ENCODE peak calls at places on chromosome 17, in seven cellular contexts. T is IMR-90, L is thoracic aorta, F is keratinocyte, O is OCI-LY7, V is lower lobe of right lung, W is fibroblast of lung. J is an unnamed sample.

GRCh38 chr17:36485805-36486203 is 677 bp upstream of the ZNHIT3 start:
- DNase-seq in T (no peak), L (no peak), F (no peak), O (peak; percentile 71), V (no peak), W (no peak), J (no peak)

GRCh38 chr17:78844301-78845005 is 3.8 kb upstream of the USP36 start:
- DNase-seq in T (peak; percentile 71), L (no peak), F (no peak), O (no peak), V (no peak), W (peak; percentile 30), J (no peak)

GRCh38 chr17:66900126-66901010 is 64.1 kb upstream of the CACNG4 start:
- DNase-seq in T (peak; percentile 55), L (no peak), F (no peak), O (peak; percentile 11), V (no peak), W (peak; percentile 37), J (peak; percentile 44)

GRCh38 chr17:50707296-50708049 is at the start of gene ANKRD40:
- DNase-seq in T (peak; percentile 91), L (peak; percentile 77), F (no peak), O (peak; percentile 91), V (peak; percentile 90), W (peak; percentile 95), J (peak; percentile 92)

GRCh38 chr17:28326114-28326513 is 7.1 kb downstream of the TMEM97 start:
- DNase-seq in T (no peak), L (no peak), F (no peak), O (no peak), V (no peak), W (no peak), J (no peak)

GRCh38 chr17:12815642-12816141 is 26.4 kb downstream of the ARHGAP44 start:
- DNase-seq in T (no peak), L (no peak), F (no peak), O (peak; percentile 93), V (no peak), W (no peak), J (no peak)

GRCh38 chr17:11598274-11599221 is at the start of gene DNAH9:
- DNase-seq in T (no peak), L (peak; percentile 55), F (peak; percentile 7), O (no peak), V (peak; percentile 97), W (peak; percentile 27), J (peak; percentile 4)

GRCh38 chr17:73191443-73192218 is 1.2 kb upstream of the COG1 start:
- DNase-seq in T (peak; percentile 69), L (no peak), F (no peak), O (peak; percentile 88), V (peak; percentile 65), W (peak; percentile 73), J (peak; percentile 71)

GRCh38 chr17:50768348-50768761 is 1.0 kb upstream of the ANKRD40CL start:
- DNase-seq in T (no peak), L (no peak), F (no peak), O (no peak), V (peak; percentile 66), W (no peak), J (peak; percentile 65)

GRCh38 chr17:81018044-81018802 is 16.7 kb upstream of the BAIAP2 start:
- DNase-seq in T (peak; percentile 63), L (no peak), F (no peak), O (no peak), V (peak; percentile 55), W (peak; percentile 49), J (no peak)

GRCh38 chr17:67221062-67221998 is 23.7 kb downstream of the HELZ start:
- DNase-seq in T (peak; percentile 33), L (no peak), F (no peak), O (peak; percentile 30), V (no peak), W (peak; percentile 54), J (peak; percentile 41)

GRCh38 chr17:72390675-72391501 is 270.1 kb downstream of the SOX9 start:
- DNase-seq in T (peak; percentile 88), L (no peak), F (no peak), O (no peak), V (no peak), W (no peak), J (peak; percentile 74)

GRCh38 chr17:28468781-28469180 is 4.7 kb upstream of the SLC13A2 start:
- DNase-seq in T (no peak), L (no peak), F (no peak), O (no peak), V (no peak), W (no peak), J (no peak)

GRCh38 chr17:2893422-2893914 is 97.2 kb downstream of the RAP1GAP2 start:
- DNase-seq in T (no peak), L (no peak), F (peak; percentile 59), O (no peak), V (no peak), W (no peak), J (peak; percentile 86)

GRCh38 chr17:11935734-11936406 is 61.4 kb downstream of the ZNF18 start:
- DNase-seq in T (peak; percentile 33), L (no peak), F (peak; percentile 42), O (peak; percentile 41), V (no peak), W (peak; percentile 54), J (peak; percentile 40)

GRCh38 chr17:57365420-57365819 is 109.1 kb downstream of the MSI2 start:
- DNase-seq in T (no peak), L (no peak), F (no peak), O (no peak), V (no peak), W (no peak), J (no peak)

GRCh38 chr17:76086384-76086783 is 7.4 kb downstream of the ZACN start:
- DNase-seq in T (no peak), L (no peak), F (no peak), O (no peak), V (peak; percentile 12), W (no peak), J (no peak)

GRCh38 chr17:42067371-42068180 is 17.2 kb upstream of the C17orf113 start:
- DNase-seq in T (peak; percentile 23), L (no peak), F (peak; percentile 9), O (peak; percentile 72), V (peak; percentile 72), W (peak; percentile 29), J (peak; percentile 62)

GRCh38 chr17:66514227-66514806 is 211.9 kb downstream of the PRKCA start:
- DNase-seq in T (peak; percentile 81), L (no peak), F (no peak), O (no peak), V (no peak), W (peak; percentile 30), J (no peak)

GRCh38 chr17:74780443-74781238 is 4.5 kb upstream of the NAT9 start:
- DNase-seq in T (no peak), L (no peak), F (no peak), O (peak; percentile 89), V (no peak), W (peak; percentile 21), J (peak; percentile 47)

GRCh38 chr17:8141741-8142140 is 10.5 kb downstream of the PER1 start:
- DNase-seq in T (no peak), L (no peak), F (no peak), O (no peak), V (peak; percentile 48), W (no peak), J (no peak)

GRCh38 chr17:16122697-16123434 is 92.5 kb downstream of the NCOR1 start:
- DNase-seq in T (peak; percentile 45), L (no peak), F (peak; percentile 32), O (no peak), V (no peak), W (no peak), J (peak; percentile 61)
- H3K27ac ChIP-seq in T (no peak overlapping the region), L (no peak overlapping the region), F (peak overlapping the region; percentile 85), O (no peak overlapping the region), V (no peak overlapping the region), W (no peak overlapping the region), J (peak overlapping the region; percentile 59)

DNA sequence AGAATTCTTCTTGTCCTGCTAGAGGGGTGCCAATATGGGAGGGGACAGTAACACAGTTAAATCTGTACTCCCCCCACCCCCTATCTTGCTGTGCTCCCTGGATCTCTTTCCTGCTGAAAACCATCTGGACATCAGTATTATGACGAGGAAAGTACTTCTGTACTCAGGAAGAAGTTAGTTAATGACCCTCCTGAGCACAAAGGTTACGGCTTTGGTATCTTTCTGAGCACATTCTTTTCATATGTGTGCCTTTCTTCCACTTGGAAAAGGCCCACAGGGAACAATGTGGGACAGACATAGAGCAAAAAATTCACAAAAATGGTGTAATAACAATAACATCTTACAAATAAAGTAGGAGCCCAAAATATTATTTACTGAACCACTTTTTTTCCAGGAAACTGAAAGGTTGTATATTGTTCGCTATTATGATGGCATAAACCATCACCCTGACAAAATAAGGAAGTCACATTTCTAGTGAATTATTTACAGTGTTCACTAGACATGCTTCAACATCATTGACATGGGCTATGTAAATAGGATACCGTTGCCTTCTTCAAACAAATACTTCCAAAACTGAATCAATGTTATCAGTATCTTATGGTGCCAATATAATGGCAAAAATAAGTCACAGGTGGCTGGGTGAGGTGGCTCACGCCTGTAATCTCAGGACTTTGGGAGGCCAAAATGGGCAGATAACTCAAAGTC is 5.5 kb downstream of the WIPI1 start:
- DNase-seq in T (no peak), L (no peak), F (no peak), O (no peak), V (no peak), W (no peak), J (no peak)
- TF ChIP-seq CTCF in T (no peak), L (no peak), F (no peak), O (no peak), V (no peak), W (no peak), J (no peak)

GRCh38 chr17:20280051-20280450 is 187.3 kb downstream of the LGALS9B start:
- DNase-seq in T (no peak), L (no peak), F (no peak), O (no peak), V (no peak), W (no peak), J (no peak)

GRCh38 chr17:20282526-20283308 is 184.6 kb downstream of the LGALS9B start:
- DNase-seq in T (no peak), L (no peak), F (no peak), O (no peak), V (no peak), W (no peak), J (no peak)

GRCh38 chr17:20280832-20281231 is 186.5 kb downstream of the LGALS9B start:
- DNase-seq in T (no peak), L (no peak), F (no peak), O (no peak), V (no peak), W (no peak), J (no peak)

GRCh38 chr17:20284018-20284417 is 183.3 kb downstream of the LGALS9B start:
- DNase-seq in T (peak; percentile 42), L (no peak), F (no peak), O (no peak), V (no peak), W (no peak), J (no peak)

GRCh38 chr17:20281860-20282259 is 185.5 kb downstream of the LGALS9B start:
- DNase-seq in T (no peak), L (no peak), F (no peak), O (no peak), V (peak; percentile 77), W (no peak), J (no peak)
- H3K27ac ChIP-seq in T (no peak overlapping the region), L (peak overlapping the region; percentile 6), F (no peak overlapping the region), O (no peak overlapping the region), V (no peak overlapping the region), W (no peak overlapping the region), J (no peak overlapping the region)

DNA sequence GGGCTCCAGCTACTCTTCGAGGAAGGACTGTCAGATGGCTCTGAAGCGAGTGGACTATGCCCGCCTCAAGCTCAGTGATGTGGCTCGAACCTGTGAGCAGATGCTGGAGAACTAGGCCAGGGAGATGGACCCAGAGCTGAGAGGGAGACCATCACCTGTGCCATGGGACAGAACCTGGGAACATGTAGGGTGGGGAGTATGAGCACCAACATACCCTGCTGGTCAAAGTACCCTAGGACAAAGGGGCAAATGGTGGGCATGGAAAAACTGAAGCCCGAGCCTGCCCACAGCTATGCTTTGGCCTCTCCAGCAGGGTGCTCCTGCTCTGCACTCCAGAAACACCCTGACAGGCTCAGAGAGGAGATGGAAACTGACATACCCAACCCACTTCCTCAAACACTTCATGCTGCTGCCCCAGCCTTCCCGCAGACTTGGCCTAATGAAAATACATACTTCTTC is 1.9 kb downstream of the MED11 start:
- DNase-seq in T (no peak), L (no peak), F (no peak), O (peak; percentile 54), V (peak; percentile 77), W (no peak), J (no peak)
- TF ChIP-seq CTCF in T (peak; percentile 2), L (no peak), F (peak; percentile 28), O (peak; percentile 62), V (peak; percentile 39), W (no peak), J (no peak)

J was measured in RWPE1.